ENCODE peak calls at places on chromosomes 12 and 14, in four cellular contexts. O, D, Q and K are unnamed samples.

GRCh38 chr12:57735198-57735855 is 3.2 kb downstream of the AGAP2 start:
- DNase-seq in O (no peak), D (no peak), Q (no peak), K (no peak)

GRCh38 chr12:132172619-132173018 is 28.4 kb downstream of the NOC4L start:
- DNase-seq in O (peak; percentile 4), D (no peak), Q (no peak), K (no peak)

GRCh38 chr14:53652068-53652467 is 304.6 kb downstream of the BMP4 start:
- DNase-seq in O (no peak), D (no peak), Q (no peak), K (no peak)

GRCh38 chr12:124195226-124195938 is 99.5 kb upstream of the RFLNA start:
- DNase-seq in O (no peak), D (no peak), Q (no peak), K (no peak)

GRCh38 chr12:52200783-52201519 is 9.1 kb upstream of the KRT80 start:
- DNase-seq in O (no peak), D (no peak), Q (no peak), K (no peak)

GRCh38 chr12:51923506-51924365 is 16.4 kb downstream of the ACVRL1 start:
- DNase-seq in O (peak; percentile 80), D (peak; percentile 51), Q (peak; percentile 29), K (no peak)

GRCh38 chr12:28954333-28954732 is 194.7 kb upstream of the FAR2 start:
- DNase-seq in O (no peak), D (no peak), Q (no peak), K (no peak)

GRCh38 chr14:92430686-92431085 is 82.9 kb upstream of the RIN3 start:
- DNase-seq in O (no peak), D (no peak), Q (no peak), K (no peak)

GRCh38 chr14:64654072-64654899 is 49.9 kb upstream of the PLEKHG3 start:
- DNase-seq in O (no peak), D (no peak), Q (no peak), K (no peak)